ENCODE peak calls at places on chromosomes 5 and 9, in six cellular contexts. One of them, this sample, is unnamed.

GRCh38 chr5:62152394-62153123 is 153.4 kb upstream of the KIF2A start:
- DNase-seq in hepatocyte: no peak
- DNase-seq in activated CD4-positive, alpha-beta T cell treated with anti-CD3 and anti-CD28 coated beads for 1 hour: no peak
- DNase-seq in amniotic epithelial cell: no peak
- DNase-seq in NCI-H345: peak; percentile 90
- DNase-seq in NCI-H82: no peak
- DNase-seq in this sample: no peak

GRCh38 chr9:86354882-86355399 is 731 bp upstream of the TUT7 start:
- DNase-seq in hepatocyte: no peak
- DNase-seq in activated CD4-positive, alpha-beta T cell treated with anti-CD3 and anti-CD28 coated beads for 1 hour: no peak
- DNase-seq in amniotic epithelial cell: peak; percentile 41
- DNase-seq in NCI-H345: no peak
- DNase-seq in NCI-H82: no peak
- DNase-seq in this sample: no peak

GRCh38 chr5:44603496-44604272 is 205.1 kb upstream of the MRPS30 start:
- DNase-seq in hepatocyte: no peak
- DNase-seq in activated CD4-positive, alpha-beta T cell treated with anti-CD3 and anti-CD28 coated beads for 1 hour: no peak
- DNase-seq in amniotic epithelial cell: peak; percentile 0
- DNase-seq in NCI-H345: no peak
- DNase-seq in NCI-H82: peak; percentile 36
- DNase-seq in this sample: peak; percentile 12

GRCh38 chr5:124679578-124680210 is 66.7 kb downstream of the ZNF608 start:
- DNase-seq in hepatocyte: no peak
- DNase-seq in activated CD4-positive, alpha-beta T cell treated with anti-CD3 and anti-CD28 coated beads for 1 hour: no peak
- DNase-seq in amniotic epithelial cell: no peak
- DNase-seq in NCI-H345: no peak
- DNase-seq in NCI-H82: no peak
- DNase-seq in this sample: no peak

GRCh38 chr9:114691046-114691955 is 9.3 kb upstream of the TEX48 start:
- DNase-seq in hepatocyte: no peak
- DNase-seq in activated CD4-positive, alpha-beta T cell treated with anti-CD3 and anti-CD28 coated beads for 1 hour: peak; percentile 44
- DNase-seq in amniotic epithelial cell: peak; percentile 80
- DNase-seq in NCI-H345: no peak
- DNase-seq in NCI-H82: no peak
- DNase-seq in this sample: peak; percentile 70

GRCh38 chr5:180832638-180833068 is 28.4 kb downstream of the ZFP62 start:
- DNase-seq in hepatocyte: no peak
- DNase-seq in activated CD4-positive, alpha-beta T cell treated with anti-CD3 and anti-CD28 coated beads for 1 hour: no peak
- DNase-seq in amniotic epithelial cell: no peak
- DNase-seq in NCI-H345: no peak
- DNase-seq in NCI-H82: no peak
- DNase-seq in this sample: no peak

GRCh38 chr5:80109549-80110478 is 74.7 kb downstream of the THBS4 start:
- DNase-seq in hepatocyte: peak; percentile 43
- DNase-seq in activated CD4-positive, alpha-beta T cell treated with anti-CD3 and anti-CD28 coated beads for 1 hour: no peak
- DNase-seq in amniotic epithelial cell: no peak
- DNase-seq in NCI-H345: peak; percentile 9
- DNase-seq in NCI-H82: no peak
- DNase-seq in this sample: no peak

GRCh38 chr5:151745071-151745705 is 13.2 kb downstream of the ATOX1 start:
- DNase-seq in hepatocyte: no peak
- DNase-seq in activated CD4-positive, alpha-beta T cell treated with anti-CD3 and anti-CD28 coated beads for 1 hour: no peak
- DNase-seq in amniotic epithelial cell: peak; percentile 81
- DNase-seq in NCI-H345: no peak
- DNase-seq in NCI-H82: no peak
- DNase-seq in this sample: peak; percentile 75

GRCh38 chr9:27784999-27785713 is 211.9 kb upstream of the C9orf72 start:
- DNase-seq in hepatocyte: no peak
- DNase-seq in activated CD4-positive, alpha-beta T cell treated with anti-CD3 and anti-CD28 coated beads for 1 hour: no peak
- DNase-seq in amniotic epithelial cell: no peak
- DNase-seq in NCI-H345: no peak
- DNase-seq in NCI-H82: no peak
- DNase-seq in this sample: no peak

GRCh38 chr9:37036237-37037136 is 2.4 kb upstream of the PAX5 start:
- DNase-seq in hepatocyte: peak; percentile 50
- DNase-seq in activated CD4-positive, alpha-beta T cell treated with anti-CD3 and anti-CD28 coated beads for 1 hour: no peak
- DNase-seq in amniotic epithelial cell: peak; percentile 7
- DNase-seq in NCI-H345: no peak
- DNase-seq in NCI-H82: no peak
- DNase-seq in this sample: peak; percentile 32

GRCh38 chr5:129631946-129632345 is 115.9 kb upstream of the MINAR2 start:
- DNase-seq in hepatocyte: no peak
- DNase-seq in activated CD4-positive, alpha-beta T cell treated with anti-CD3 and anti-CD28 coated beads for 1 hour: no peak
- DNase-seq in amniotic epithelial cell: peak; percentile 64
- DNase-seq in NCI-H345: no peak
- DNase-seq in NCI-H82: peak; percentile 6
- DNase-seq in this sample: peak; percentile 68

GRCh38 chr5:66362676-66363075 is 218.6 kb downstream of the SREK1 start:
- DNase-seq in hepatocyte: no peak
- DNase-seq in activated CD4-positive, alpha-beta T cell treated with anti-CD3 and anti-CD28 coated beads for 1 hour: no peak
- DNase-seq in amniotic epithelial cell: no peak
- DNase-seq in NCI-H345: no peak
- DNase-seq in NCI-H82: no peak
- DNase-seq in this sample: no peak

GRCh38 chr5:119926301-119926700 is 296.9 kb downstream of the FAM170A start:
- DNase-seq in hepatocyte: no peak
- DNase-seq in activated CD4-positive, alpha-beta T cell treated with anti-CD3 and anti-CD28 coated beads for 1 hour: no peak
- DNase-seq in amniotic epithelial cell: no peak
- DNase-seq in NCI-H345: no peak
- DNase-seq in NCI-H82: no peak
- DNase-seq in this sample: no peak

GRCh38 chr9:133981958-133982681 is 10.0 kb downstream of the VAV2 start:
- DNase-seq in hepatocyte: no peak
- DNase-seq in activated CD4-positive, alpha-beta T cell treated with anti-CD3 and anti-CD28 coated beads for 1 hour: no peak
- DNase-seq in amniotic epithelial cell: no peak
- DNase-seq in NCI-H345: no peak
- DNase-seq in NCI-H82: no peak
- DNase-seq in this sample: no peak